ENCODE peak calls at places on chromosome 20, in six cellular contexts. U, Y, A, C, P and S are unnamed samples.

GRCh38 chr20:45798935-45799642 is 7.3 kb downstream of the DNTTIP1 start:
- DNase-seq in U (peak; percentile 52), Y (peak; percentile 67), A (peak; percentile 73), C (peak; percentile 62), P (no peak), S (no peak)

GRCh38 chr20:7650481-7650880 is 289.8 kb downstream of the HAO1 start:
- DNase-seq in U (no peak), Y (no peak), A (no peak), C (no peak), P (no peak), S (no peak)

GRCh38 chr20:45896641-45897161 is 5.6 kb downstream of the CTSA start:
- DNase-seq in U (no peak), Y (no peak), A (no peak), C (no peak), P (no peak), S (no peak)

GRCh38 chr20:40811660-40812414 is 122.8 kb upstream of the MAFB start:
- DNase-seq in U (no peak), Y (no peak), A (no peak), C (no peak), P (no peak), S (no peak)

GRCh38 chr20:57231951-57232428 is 34.5 kb downstream of the BMP7 start:
- DNase-seq in U (no peak), Y (no peak), A (no peak), C (no peak), P (no peak), S (no peak)

GRCh38 chr20:50652702-50653294 is 38.5 kb downstream of the RIPOR3 start:
- DNase-seq in U (no peak), Y (no peak), A (no peak), C (no peak), P (no peak), S (no peak)

GRCh38 chr20:9241232-9241692 is 172.4 kb downstream of the PLCB4 start:
- DNase-seq in U (no peak), Y (no peak), A (peak; percentile 3), C (no peak), P (no peak), S (no peak)

GRCh38 chr20:6053776-6054688 is at the start of gene LRRN4:
- DNase-seq in U (no peak), Y (peak; percentile 48), A (peak; percentile 27), C (no peak), P (no peak), S (no peak)

GRCh38 chr20:56735087-56735642 is 106.1 kb downstream of the TFAP2C start:
- DNase-seq in U (no peak), Y (no peak), A (no peak), C (no peak), P (no peak), S (no peak)

GRCh38 chr20:11429889-11430580 is 487.7 kb upstream of the BTBD3 start:
- DNase-seq in U (no peak), Y (no peak), A (no peak), C (no peak), P (no peak), S (no peak)

GRCh38 chr20:31829731-31830130 is 10.6 kb downstream of the MYLK2 start:
- DNase-seq in U (no peak), Y (no peak), A (no peak), C (no peak), P (no peak), S (no peak)

GRCh38 chr20:57448764-57449354 is 57.7 kb downstream of the RBM38 start:
- DNase-seq in U (no peak), Y (no peak), A (no peak), C (no peak), P (no peak), S (no peak)

GRCh38 chr20:50743087-50743486 is 11.7 kb downstream of the PARD6B start:
- DNase-seq in U (no peak), Y (no peak), A (no peak), C (no peak), P (no peak), S (no peak)

GRCh38 chr20:16922834-16923233 is 174.7 kb downstream of the OTOR start:
- DNase-seq in U (no peak), Y (no peak), A (no peak), C (no peak), P (no peak), S (no peak)

GRCh38 chr20:48623906-48624265 is 203.9 kb downstream of the PREX1 start:
- DNase-seq in U (no peak), Y (no peak), A (no peak), C (no peak), P (no peak), S (no peak)

GRCh38 chr20:31675828-31676533 is 38.3 kb downstream of the COX4I2 start:
- DNase-seq in U (peak; percentile 77), Y (no peak), A (peak; percentile 71), C (peak; percentile 67), P (no peak), S (no peak)

GRCh38 chr20:52500150-52500549 is 308.6 kb upstream of the ZFP64 start:
- DNase-seq in U (no peak), Y (no peak), A (no peak), C (no peak), P (no peak), S (no peak)

GRCh38 chr20:32672982-32673727 is 586 bp downstream of the C20orf203 start:
- DNase-seq in U (peak; percentile 77), Y (no peak), A (no peak), C (no peak), P (no peak), S (no peak)

GRCh38 chr20:45905505-45906079 is 6.4 kb downstream of the PLTP start:
- DNase-seq in U (no peak), Y (no peak), A (no peak), C (no peak), P (peak; percentile 58), S (no peak)

GRCh38 chr20:21325296-21325695 is 22.2 kb downstream of the XRN2 start:
- DNase-seq in U (no peak), Y (no peak), A (peak; percentile 37), C (no peak), P (no peak), S (no peak)

GRCh38 chr20:59055302-59055701 is 12.7 kb upstream of the PRELID3B start:
- DNase-seq in U (no peak), Y (no peak), A (peak; percentile 43), C (peak; percentile 23), P (no peak), S (no peak)

GRCh38 chr20:62135573-62136266 is 7.5 kb downstream of the PSMA7 start:
- DNase-seq in U (no peak), Y (no peak), A (no peak), C (no peak), P (no peak), S (no peak)

GRCh38 chr20:32344835-32345506 is 13.2 kb upstream of the ASXL1 start:
- DNase-seq in U (no peak), Y (no peak), A (no peak), C (no peak), P (no peak), S (no peak)

GRCh38 chr20:18588554-18589043 is 745 bp downstream of the DTD1 start:
- DNase-seq in U (no peak), Y (no peak), A (no peak), C (no peak), P (no peak), S (no peak)

GRCh38 chr20:50719328-50719727 is 12.1 kb upstream of the PARD6B start:
- DNase-seq in U (no peak), Y (no peak), A (no peak), C (no peak), P (no peak), S (no peak)

GRCh38 chr20:20568604-20569205 is 143.7 kb downstream of the RALGAPA2 start:
- DNase-seq in U (peak; percentile 52), Y (no peak), A (peak; percentile 55), C (peak; percentile 5), P (peak; percentile 25), S (no peak)

GRCh38 chr20:48198951-48199431 is 413.7 kb upstream of the SULF2 start:
- DNase-seq in U (no peak), Y (no peak), A (no peak), C (no peak), P (no peak), S (no peak)

GRCh38 chr20:43939762-43940121 is 25.1 kb downstream of the TOX2 start:
- DNase-seq in U (peak; percentile 47), Y (no peak), A (no peak), C (no peak), P (no peak), S (no peak)

GRCh38 chr20:49914310-49915117 is 815 bp downstream of the SPATA2 start:
- DNase-seq in U (peak; percentile 31), Y (no peak), A (peak; percentile 54), C (peak; percentile 14), P (no peak), S (no peak)

GRCh38 chr20:33352258-33353012 is 48.9 kb downstream of the CDK5RAP1 start:
- DNase-seq in U (no peak), Y (no peak), A (no peak), C (no peak), P (no peak), S (no peak)

GRCh38 chr20:61436268-61436667 is 184.2 kb downstream of the CDH4 start:
- DNase-seq in U (no peak), Y (no peak), A (no peak), C (no peak), P (no peak), S (no peak)

DNA sequence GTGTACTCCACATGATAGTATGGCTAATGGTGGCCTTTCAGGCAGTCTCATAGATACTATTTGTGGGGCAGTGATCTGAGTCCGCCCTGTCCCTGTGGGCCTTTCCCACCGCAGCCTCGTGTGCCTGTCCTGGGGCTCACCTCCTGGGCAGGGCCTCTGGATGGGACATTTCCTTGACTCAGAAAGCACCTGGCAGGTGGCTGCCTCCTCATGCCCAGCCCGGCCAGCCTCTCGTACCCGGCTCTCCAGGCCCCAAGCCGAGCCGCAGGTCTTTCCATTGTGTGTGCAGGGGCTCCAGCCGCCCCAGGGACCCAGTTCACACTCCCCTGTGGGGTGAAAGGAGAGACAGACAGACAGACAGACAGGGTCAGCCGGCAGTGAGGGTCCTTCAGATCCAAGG is 38.3 kb downstream of the RSPO4 start:
- DNase-seq in U (no peak), Y (no peak), A (no peak), C (no peak), P (no peak), S (no peak)
- H3K27me3 ChIP-seq in U (peaks cover 21% of the 10 kb centered on the region), Y (no peaks in the 10 kb centered on the region), A (no peaks in the 10 kb centered on the region), C (no peaks in the 10 kb centered on the region), P (peaks cover 2% of the 10 kb centered on the region), S (no peaks in the 10 kb centered on the region)

GRCh38 chr20:25421107-25421506 is 13.6 kb downstream of the GINS1 start:
- DNase-seq in U (no peak), Y (no peak), A (no peak), C (no peak), P (no peak), S (no peak)
- H3K36me3 ChIP-seq in U (peaks cover 2% of the 10 kb centered on the region), Y (peaks cover 9% of the 10 kb centered on the region), A (no peaks in the 10 kb centered on the region), C (no peaks in the 10 kb centered on the region), P (peaks cover 14% of the 10 kb centered on the region), S (no peaks in the 10 kb centered on the region)

DNA sequence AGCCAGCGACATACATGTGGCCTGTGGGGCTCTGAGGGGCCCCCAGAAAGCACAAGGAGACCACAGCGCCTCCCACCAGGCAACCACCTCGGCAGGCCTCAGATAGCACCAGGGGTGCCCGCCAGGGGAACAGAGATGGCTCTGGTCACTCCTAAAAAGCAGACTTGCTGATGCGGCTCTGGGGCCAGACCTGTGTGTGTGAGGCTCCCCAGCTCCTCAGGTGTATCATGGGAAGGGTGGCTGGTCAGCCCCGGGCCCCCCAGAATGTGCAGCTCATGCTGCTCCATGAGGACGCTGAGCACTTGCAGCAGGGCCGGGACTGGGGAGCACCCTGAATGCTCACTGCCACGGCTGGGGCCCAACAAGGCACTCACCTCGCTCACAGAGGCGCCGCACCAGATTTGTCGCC is 60.2 kb downstream of the PYGB start:
- DNase-seq in U (no peak), Y (no peak), A (no peak), C (no peak), P (no peak), S (no peak)
- H3K4me1 ChIP-seq in U (peaks cover 31% of the 10 kb centered on the region), Y (peaks cover 43% of the 10 kb centered on the region), A (peaks cover 16% of the 10 kb centered on the region), C (peaks cover 20% of the 10 kb centered on the region), P (peaks cover 41% of the 10 kb centered on the region), S (peaks cover 25% of the 10 kb centered on the region)

GRCh38 chr20:3843490-3843889 is 3.1 kb upstream of the MAVS start:
- DNase-seq in U (no peak), Y (no peak), A (peak; percentile 42), C (no peak), P (no peak), S (no peak)
- H3K27me3 ChIP-seq in U (no peaks in the 10 kb centered on the region), Y (no peaks in the 10 kb centered on the region), A (no peaks in the 10 kb centered on the region), C (no peaks in the 10 kb centered on the region), P (no peaks in the 10 kb centered on the region), S (no peaks in the 10 kb centered on the region)